ENCODE peak calls at places on chromosome 7, in seven cellular contexts. One of them, this sample, is unnamed. For H3K4me1, the result is how much of the 10 kb centered on the place peaks cover.

GRCh38 chr7:131557521-131558385 is 1.3 kb upstream of the PODXL start:
- DNase-seq in keratinocyte: no peak
- DNase-seq in stomach: peak
- DNase-seq in uterus: peak
- DNase-seq in SJCRH30: peak
- DNase-seq in HCT116: no peak
- DNase-seq in aorta: no peak
- DNase-seq in this sample: no peak

GRCh38 chr7:111931016-111931517 is 275.1 kb downstream of the DOCK4 start:
- DNase-seq in keratinocyte: no peak
- DNase-seq in stomach: no peak
- DNase-seq in uterus: no peak
- DNase-seq in SJCRH30: peak
- DNase-seq in HCT116: peak
- DNase-seq in aorta: no peak
- DNase-seq in this sample: no peak

GRCh38 chr7:121505021-121505420 is 108.9 kb upstream of the FAM3C start:
- DNase-seq in keratinocyte: peak
- DNase-seq in stomach: no peak
- DNase-seq in uterus: no peak
- DNase-seq in SJCRH30: peak
- DNase-seq in HCT116: no peak
- DNase-seq in aorta: no peak
- DNase-seq in this sample: no peak

GRCh38 chr7:13963925-13964324 is 25.5 kb downstream of the ETV1 start:
- DNase-seq in keratinocyte: no peak
- DNase-seq in stomach: no peak
- DNase-seq in uterus: no peak
- DNase-seq in SJCRH30: no peak
- DNase-seq in HCT116: no peak
- DNase-seq in aorta: no peak
- DNase-seq in this sample: no peak

GRCh38 chr7:84948632-84949031 is 238.2 kb downstream of the SEMA3D start:
- DNase-seq in keratinocyte: no peak
- DNase-seq in stomach: no peak
- DNase-seq in uterus: no peak
- DNase-seq in SJCRH30: no peak
- DNase-seq in HCT116: no peak
- DNase-seq in aorta: no peak
- DNase-seq in this sample: no peak

GRCh38 chr7:103630318-103630717 is 184.3 kb upstream of the SLC26A5 start:
- DNase-seq in keratinocyte: no peak
- DNase-seq in stomach: no peak
- DNase-seq in uterus: no peak
- DNase-seq in SJCRH30: no peak
- DNase-seq in HCT116: no peak
- DNase-seq in aorta: no peak
- DNase-seq in this sample: no peak

GRCh38 chr7:32519763-32520162 is 24.5 kb downstream of the AVL9 start:
- DNase-seq in keratinocyte: no peak
- DNase-seq in stomach: no peak
- DNase-seq in uterus: no peak
- DNase-seq in SJCRH30: no peak
- DNase-seq in HCT116: no peak
- DNase-seq in aorta: no peak
- DNase-seq in this sample: no peak

GRCh38 chr7:117011419-117012260 is 58.3 kb downstream of the ST7 start:
- DNase-seq in keratinocyte: no peak
- DNase-seq in stomach: no peak
- DNase-seq in uterus: no peak
- DNase-seq in SJCRH30: peak
- DNase-seq in HCT116: no peak
- DNase-seq in aorta: no peak
- DNase-seq in this sample: no peak

GRCh38 chr7:151080091-151080521 is 503 bp downstream of the FASTK start:
- DNase-seq in keratinocyte: no peak
- DNase-seq in stomach: no peak
- DNase-seq in uterus: no peak
- DNase-seq in SJCRH30: no peak
- DNase-seq in HCT116: no peak
- DNase-seq in aorta: no peak
- DNase-seq in this sample: peak

GRCh38 chr7:130345106-130345505 is 490 bp downstream of the CPA5 start:
- DNase-seq in keratinocyte: no peak
- DNase-seq in stomach: no peak
- DNase-seq in uterus: no peak
- DNase-seq in SJCRH30: peak
- DNase-seq in HCT116: no peak
- DNase-seq in aorta: no peak
- DNase-seq in this sample: no peak

GRCh38 chr7:100894860-100895700 is 608 bp downstream of the ACHE start:
- DNase-seq in keratinocyte: no peak
- DNase-seq in stomach: peak
- DNase-seq in uterus: peak
- DNase-seq in SJCRH30: peak
- DNase-seq in HCT116: no peak
- DNase-seq in aorta: no peak
- DNase-seq in this sample: no peak

GRCh38 chr7:148079681-148080080 is 510.9 kb upstream of the C7orf33 start:
- DNase-seq in keratinocyte: no peak
- DNase-seq in stomach: no peak
- DNase-seq in uterus: no peak
- DNase-seq in SJCRH30: no peak
- DNase-seq in HCT116: no peak
- DNase-seq in aorta: no peak
- DNase-seq in this sample: no peak

GRCh38 chr7:50857804-50858203 is 75.1 kb upstream of the GRB10 start:
- DNase-seq in keratinocyte: no peak
- DNase-seq in stomach: no peak
- DNase-seq in uterus: no peak
- DNase-seq in SJCRH30: peak
- DNase-seq in HCT116: no peak
- DNase-seq in aorta: no peak
- DNase-seq in this sample: no peak

GRCh38 chr7:29467193-29467592 is 96.4 kb upstream of the PRR15 start:
- DNase-seq in keratinocyte: no peak
- DNase-seq in stomach: no peak
- DNase-seq in uterus: no peak
- DNase-seq in SJCRH30: no peak
- DNase-seq in HCT116: no peak
- DNase-seq in aorta: no peak
- DNase-seq in this sample: no peak

GRCh38 chr7:26061340-26062239 is 90.4 kb upstream of the NFE2L3 start:
- DNase-seq in keratinocyte: no peak
- DNase-seq in stomach: peak
- DNase-seq in uterus: peak
- DNase-seq in SJCRH30: peak
- DNase-seq in HCT116: peak
- DNase-seq in aorta: peak
- DNase-seq in this sample: peak

GRCh38 chr7:106139253-106140251 is 27.4 kb upstream of the SYPL1 start:
- DNase-seq in keratinocyte: no peak
- DNase-seq in stomach: no peak
- DNase-seq in uterus: peak
- DNase-seq in SJCRH30: peak
- DNase-seq in HCT116: no peak
- DNase-seq in aorta: no peak
- DNase-seq in this sample: no peak

GRCh38 chr7:152158801-152159587 is 133.5 kb downstream of the GALNT11 start:
- DNase-seq in keratinocyte: no peak
- DNase-seq in stomach: no peak
- DNase-seq in uterus: no peak
- DNase-seq in SJCRH30: no peak
- DNase-seq in HCT116: no peak
- DNase-seq in aorta: no peak
- DNase-seq in this sample: no peak

GRCh38 chr7:23768022-23768421 is 58.0 kb downstream of the STK31 start:
- DNase-seq in keratinocyte: no peak
- DNase-seq in stomach: no peak
- DNase-seq in uterus: no peak
- DNase-seq in SJCRH30: no peak
- DNase-seq in HCT116: no peak
- DNase-seq in aorta: no peak
- DNase-seq in this sample: no peak

GRCh38 chr7:23520582-23520981 is 11.2 kb downstream of the TRA2A start:
- DNase-seq in keratinocyte: no peak
- DNase-seq in stomach: no peak
- DNase-seq in uterus: no peak
- DNase-seq in SJCRH30: peak
- DNase-seq in HCT116: no peak
- DNase-seq in aorta: no peak
- DNase-seq in this sample: no peak

GRCh38 chr7:51428226-51428887 is 111.7 kb upstream of the COBL start:
- DNase-seq in keratinocyte: no peak
- DNase-seq in stomach: no peak
- DNase-seq in uterus: no peak
- DNase-seq in SJCRH30: no peak
- DNase-seq in HCT116: peak
- DNase-seq in aorta: no peak
- DNase-seq in this sample: no peak

GRCh38 chr7:155815332-155816191 is 3.3 kb upstream of the SHH start:
- DNase-seq in keratinocyte: no peak
- DNase-seq in stomach: peak
- DNase-seq in uterus: no peak
- DNase-seq in SJCRH30: peak
- DNase-seq in HCT116: no peak
- DNase-seq in aorta: peak
- DNase-seq in this sample: peak

GRCh38 chr7:96187735-96188622 is 133.9 kb downstream of the SLC25A13 start:
- DNase-seq in keratinocyte: no peak
- DNase-seq in stomach: no peak
- DNase-seq in uterus: no peak
- DNase-seq in SJCRH30: no peak
- DNase-seq in HCT116: no peak
- DNase-seq in aorta: no peak
- DNase-seq in this sample: no peak

GRCh38 chr7:98133621-98134266 is 27.1 kb downstream of the LMTK2 start:
- DNase-seq in keratinocyte: peak
- DNase-seq in stomach: no peak
- DNase-seq in uterus: no peak
- DNase-seq in SJCRH30: peak
- DNase-seq in HCT116: peak
- DNase-seq in aorta: no peak
- DNase-seq in this sample: no peak
- H3K4me1 ChIP-seq in keratinocyte: under half
- H3K4me1 ChIP-seq in stomach: under half
- H3K4me1 ChIP-seq in uterus: under half
- H3K4me1 ChIP-seq in SJCRH30: under half
- H3K4me1 ChIP-seq in HCT116: half or more
- H3K4me1 ChIP-seq in aorta: under half
- H3K4me1 ChIP-seq in this sample: under half

GRCh38 chr7:75969182-75969581 is 25.2 kb downstream of the TMEM120A start:
- DNase-seq in keratinocyte: no peak
- DNase-seq in stomach: no peak
- DNase-seq in uterus: peak
- DNase-seq in SJCRH30: no peak
- DNase-seq in HCT116: no peak
- DNase-seq in aorta: peak
- DNase-seq in this sample: no peak
- H3K4me1 ChIP-seq in keratinocyte: under half
- H3K4me1 ChIP-seq in stomach: under half
- H3K4me1 ChIP-seq in uterus: under half
- H3K4me1 ChIP-seq in SJCRH30: half or more
- H3K4me1 ChIP-seq in HCT116: under half
- H3K4me1 ChIP-seq in aorta: under half
- H3K4me1 ChIP-seq in this sample: under half

GRCh38 chr7:141874787-141875186 is 33.5 kb upstream of the PRSS37 start:
- DNase-seq in keratinocyte: no peak
- DNase-seq in stomach: no peak
- DNase-seq in uterus: no peak
- DNase-seq in SJCRH30: no peak
- DNase-seq in HCT116: no peak
- DNase-seq in aorta: no peak
- DNase-seq in this sample: no peak

GRCh38 chr7:141875453-141875852 is 34.2 kb upstream of the PRSS37 start:
- DNase-seq in keratinocyte: no peak
- DNase-seq in stomach: no peak
- DNase-seq in uterus: no peak
- DNase-seq in SJCRH30: no peak
- DNase-seq in HCT116: no peak
- DNase-seq in aorta: no peak
- DNase-seq in this sample: no peak

GRCh38 chr7:141877365-141877764 is 36.1 kb upstream of the PRSS37 start:
- DNase-seq in keratinocyte: no peak
- DNase-seq in stomach: no peak
- DNase-seq in uterus: no peak
- DNase-seq in SJCRH30: no peak
- DNase-seq in HCT116: no peak
- DNase-seq in aorta: no peak
- DNase-seq in this sample: no peak

GRCh38 chr7:141872931-141873330 is 31.6 kb upstream of the PRSS37 start:
- DNase-seq in keratinocyte: no peak
- DNase-seq in stomach: no peak
- DNase-seq in uterus: no peak
- DNase-seq in SJCRH30: no peak
- DNase-seq in HCT116: no peak
- DNase-seq in aorta: no peak
- DNase-seq in this sample: no peak

GRCh38 chr7:141876371-141876770 is 35.1 kb upstream of the PRSS37 start:
- DNase-seq in keratinocyte: no peak
- DNase-seq in stomach: no peak
- DNase-seq in uterus: no peak
- DNase-seq in SJCRH30: no peak
- DNase-seq in HCT116: no peak
- DNase-seq in aorta: no peak
- DNase-seq in this sample: no peak
- H3K4me1 ChIP-seq in keratinocyte: under half
- H3K4me1 ChIP-seq in stomach: under half
- H3K4me1 ChIP-seq in uterus: under half
- H3K4me1 ChIP-seq in SJCRH30: under half
- H3K4me1 ChIP-seq in HCT116: under half
- H3K4me1 ChIP-seq in aorta: under half
- H3K4me1 ChIP-seq in this sample: under half

GRCh38 chr7:98628916-98629525 is 11.9 kb downstream of the NPTX2 start:
- DNase-seq in keratinocyte: no peak
- DNase-seq in stomach: peak
- DNase-seq in uterus: no peak
- DNase-seq in SJCRH30: no peak
- DNase-seq in HCT116: no peak
- DNase-seq in aorta: no peak
- DNase-seq in this sample: no peak

GRCh38 chr7:98630149-98630548 is 13.1 kb downstream of the NPTX2 start:
- DNase-seq in keratinocyte: no peak
- DNase-seq in stomach: no peak
- DNase-seq in uterus: no peak
- DNase-seq in SJCRH30: no peak
- DNase-seq in HCT116: no peak
- DNase-seq in aorta: no peak
- DNase-seq in this sample: no peak

GRCh38 chr7:98627062-98627790 is 10.1 kb downstream of the NPTX2 start:
- DNase-seq in keratinocyte: no peak
- DNase-seq in stomach: peak
- DNase-seq in uterus: no peak
- DNase-seq in SJCRH30: no peak
- DNase-seq in HCT116: no peak
- DNase-seq in aorta: no peak
- DNase-seq in this sample: no peak

GRCh38 chr7:98628418-98628817 is 11.3 kb downstream of the NPTX2 start:
- DNase-seq in keratinocyte: no peak
- DNase-seq in stomach: peak
- DNase-seq in uterus: no peak
- DNase-seq in SJCRH30: no peak
- DNase-seq in HCT116: no peak
- DNase-seq in aorta: no peak
- DNase-seq in this sample: no peak

GRCh38 chr7:98630770-98631169 is 13.7 kb downstream of the NPTX2 start:
- DNase-seq in keratinocyte: no peak
- DNase-seq in stomach: no peak
- DNase-seq in uterus: no peak
- DNase-seq in SJCRH30: no peak
- DNase-seq in HCT116: no peak
- DNase-seq in aorta: no peak
- DNase-seq in this sample: no peak
- H3K4me1 ChIP-seq in keratinocyte: under half
- H3K4me1 ChIP-seq in stomach: under half
- H3K4me1 ChIP-seq in uterus: under half
- H3K4me1 ChIP-seq in SJCRH30: under half
- H3K4me1 ChIP-seq in HCT116: under half
- H3K4me1 ChIP-seq in aorta: under half
- H3K4me1 ChIP-seq in this sample: under half

This sample was measured in naive thymus-derived CD4-positive, alpha-beta T cell.